ENCODE peak calls at places on chromosomes 1 and 21, in five cellular contexts. E is fibroblast of lung, L is neural progenitor cell, Q is esophagus squamous epithelium, N is sigmoid colon. K is an unnamed sample. For H3K27me3, the result is how much of the 10 kb centered on the place peaks cover.

GRCh38 chr1:100607628-100608240 is 69.8 kb downstream of the GPR88 start:
- DNase-seq in N (no peak), Q (no peak), E (no peak), L (no peak), K (no peak)

GRCh38 chr1:64038965-64039926 is 164.2 kb upstream of the UBE2U start:
- DNase-seq in N (peak), L (peak), E (peak), Q (no peak), K (peak)

GRCh38 chr1:175520186-175520585 is 223.2 kb downstream of the TNR start:
- DNase-seq in L (no peak), E (no peak), Q (no peak), N (no peak), K (no peak)

GRCh38 chr21:45377325-45377709 is 27.6 kb upstream of the COL18A1 start:
- DNase-seq in L (no peak), E (no peak), Q (no peak), N (no peak), K (no peak)

GRCh38 chr1:168206111-168206510 is 19.7 kb upstream of the SFT2D2 start:
- DNase-seq in N (no peak), L (no peak), E (no peak), Q (no peak), K (no peak)

GRCh38 chr21:37489553-37489952 is 123.0 kb downstream of the DYRK1A start:
- DNase-seq in Q (no peak), E (no peak), L (no peak), N (no peak), K (no peak)

GRCh38 chr1:54791880-54792522 is 9.1 kb downstream of the TTC22 start:
- DNase-seq in N (no peak), Q (no peak), L (peak), E (peak), K (no peak)

GRCh38 chr1:232142403-232143314 is 487.3 kb downstream of the SIPA1L2 start:
- DNase-seq in Q (no peak), E (peak), L (no peak), N (peak), K (peak)

GRCh38 chr1:19003371-19004290 is 47.2 kb upstream of the IFFO2 start:
- DNase-seq in E (peak), Q (no peak), L (no peak), N (no peak), K (peak)

GRCh38 chr21:35226960-35227741 is 178.0 kb upstream of the RUNX1 start:
- DNase-seq in E (no peak), Q (no peak), L (no peak), N (no peak), K (no peak)

GRCh38 chr1:236603896-236604217 is 459 bp downstream of the HEATR1 start:
- DNase-seq in N (no peak), L (no peak), Q (no peak), E (peak), K (no peak)

GRCh38 chr1:180283098-180283497 is 53.0 kb downstream of the LHX4 start:
- DNase-seq in Q (no peak), N (no peak), E (no peak), L (no peak), K (no peak)

GRCh38 chr21:36949171-36950141 is 17.0 kb downstream of the HLCS start:
- DNase-seq in E (no peak), N (no peak), L (no peak), Q (no peak), K (no peak)

GRCh38 chr1:53121319-53122172 is 20.9 kb downstream of the SLC1A7 start:
- DNase-seq in N (peak), E (peak), L (peak), Q (no peak), K (no peak)

GRCh38 chr21:44687671-44688070 is 5.7 kb upstream of the KRTAP12-1 start:
- DNase-seq in Q (no peak), L (no peak), E (no peak), N (no peak), K (no peak)

GRCh38 chr1:190353538-190354101 is 124.0 kb downstream of the BRINP3 start:
- DNase-seq in L (no peak), N (no peak), E (peak), Q (no peak), K (no peak)

DNA sequence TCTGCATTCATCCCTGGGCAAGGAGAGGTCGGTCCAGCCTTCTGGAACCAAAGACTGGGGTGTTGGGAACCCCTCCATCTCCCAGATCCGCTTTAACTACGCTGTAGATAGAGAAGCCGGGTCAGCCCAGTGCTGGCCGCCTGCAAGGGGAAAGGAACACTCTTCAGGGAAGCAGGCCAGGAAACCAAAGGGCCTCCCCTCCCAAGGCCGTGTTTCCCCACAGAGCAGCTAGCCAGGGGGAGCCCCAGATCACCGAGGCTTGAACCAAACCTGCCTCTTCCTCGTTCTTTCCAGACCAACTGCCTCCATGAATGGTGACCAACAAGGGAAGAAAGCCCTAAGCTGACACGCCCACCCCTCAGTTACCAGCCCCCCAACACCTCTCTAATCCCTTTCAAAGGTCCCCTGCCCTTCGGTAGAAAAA is 1.2 kb upstream of the CHD5 start:
- DNase-seq in L (peak), N (no peak), Q (no peak), E (no peak), K (no peak)
- TF ChIP-seq CTCF in L (no peak), N (no peak), Q (no peak), E (no peak), K (peak)

GRCh38 chr1:201374376-201374775 is 3.1 kb downstream of the TNNT2 start:
- DNase-seq in Q (no peak), L (peak), E (no peak), N (no peak), K (no peak)
- H3K27me3 ChIP-seq in Q (under half), L (under half), E (under half), N (under half), K (half or more)

GRCh38 chr1:5993553-5994510 is 1.6 kb upstream of the NPHP4 start:
- DNase-seq in N (no peak), L (no peak), Q (no peak), E (no peak), K (no peak)

GRCh38 chr1:5995871-5996630 is 3.8 kb upstream of the NPHP4 start:
- DNase-seq in N (no peak), E (no peak), L (no peak), Q (no peak), K (no peak)

GRCh38 chr1:5996641-5997270 is 4.5 kb upstream of the NPHP4 start:
- DNase-seq in E (no peak), L (no peak), Q (no peak), N (no peak), K (no peak)

GRCh38 chr1:5992814-5993552 is 758 bp upstream of the NPHP4 start:
- DNase-seq in Q (no peak), E (no peak), N (no peak), L (peak), K (no peak)

GRCh38 chr1:5994713-5995621 is 2.7 kb upstream of the NPHP4 start:
- DNase-seq in Q (no peak), E (no peak), N (no peak), L (no peak), K (no peak)
- H3K27ac ChIP-seq in Q (no peak), E (no peak), N (no peak), L (no peak), K (no peak)

GRCh38 chr1:171427852-171428471 is 57.4 kb upstream of the PRRC2C start:
- DNase-seq in N (no peak), E (no peak), L (no peak), Q (no peak), K (no peak)

GRCh38 chr1:171429137-171429536 is 56.2 kb upstream of the PRRC2C start:
- DNase-seq in Q (no peak), L (peak), E (no peak), N (no peak), K (no peak)

GRCh38 chr1:171424494-171424893 is 60.8 kb upstream of the PRRC2C start:
- DNase-seq in N (no peak), L (no peak), E (no peak), Q (no peak), K (no peak)

GRCh38 chr1:171422489-171422888 is 62.8 kb upstream of the PRRC2C start:
- DNase-seq in Q (no peak), N (no peak), L (no peak), E (peak), K (peak)

DNA sequence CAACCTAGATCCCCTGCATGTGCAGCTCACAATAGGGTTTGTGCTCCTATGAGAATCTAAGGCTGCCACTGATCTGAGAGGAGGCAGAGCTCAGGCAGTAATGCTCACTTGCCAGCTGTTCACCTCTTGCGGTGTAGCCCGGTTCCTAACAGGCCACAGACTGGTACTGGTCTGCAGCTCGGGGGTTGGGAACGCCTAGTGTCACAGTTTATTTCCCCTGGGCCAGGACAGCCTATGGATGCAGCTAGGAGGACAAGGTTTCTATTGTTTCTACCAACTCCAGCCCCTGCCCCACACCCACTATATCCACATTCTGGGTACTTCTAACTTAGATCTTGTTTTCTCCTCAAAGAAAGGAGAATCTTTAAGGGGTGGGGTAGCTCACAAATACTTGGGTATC is 58.7 kb upstream of the PRRC2C start:
- DNase-seq in Q (no peak), E (no peak), L (no peak), N (no peak), K (no peak)
- TF ChIP-seq CTCF in Q (no peak), E (no peak), L (no peak), N (no peak), K (no peak)

DNA sequence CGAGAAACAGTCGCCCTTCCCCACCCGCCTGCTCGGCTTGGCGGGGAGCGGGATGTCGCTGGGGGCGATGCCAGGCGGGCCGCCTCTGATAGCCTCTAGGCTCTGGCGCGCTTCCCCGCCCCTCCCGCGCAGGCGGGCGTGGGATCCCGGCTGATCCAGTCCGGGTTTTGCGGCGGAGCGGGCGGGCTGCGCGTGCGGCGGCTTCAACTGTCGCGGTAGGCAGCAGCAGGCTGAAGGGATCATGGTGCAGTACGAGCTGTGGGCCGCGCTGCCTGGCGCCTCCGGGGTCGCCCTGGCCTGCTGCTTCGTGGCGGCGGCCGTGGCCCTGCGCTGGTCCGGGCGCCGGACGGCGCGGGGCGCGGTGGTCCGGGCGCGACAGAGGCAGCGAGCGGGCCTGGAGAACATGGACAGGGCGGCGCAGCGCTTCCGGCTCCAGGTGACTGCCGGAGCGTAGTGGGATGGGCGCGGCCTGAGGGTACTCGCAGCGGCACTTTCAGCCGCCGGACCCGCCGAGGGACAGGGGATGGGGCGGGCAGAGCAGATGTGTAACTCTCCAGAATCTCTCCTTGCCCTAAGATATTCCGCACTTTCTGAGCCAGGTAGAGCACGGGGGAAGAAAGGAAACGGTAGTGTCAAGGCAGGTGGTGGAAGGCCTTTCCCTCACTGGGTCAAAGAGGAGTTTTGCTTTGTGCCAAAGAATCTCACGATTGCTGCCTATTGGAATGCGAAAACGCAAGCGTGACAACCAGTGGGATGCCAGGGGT is at the start of gene FAAH:
- DNase-seq in L (peak), E (peak), Q (no peak), N (peak), K (no peak)
- H3K27me3 ChIP-seq in L (under half), E (under half), Q (under half), N (under half), K (half or more)

GRCh38 chr1:161705537-161705936 is 1.5 kb upstream of the FCRLA start:
- DNase-seq in Q (no peak), L (no peak), N (no peak), E (no peak), K (no peak)

GRCh38 chr1:161709373-161709772 is 2.3 kb downstream of the FCRLA start:
- DNase-seq in Q (no peak), N (no peak), L (no peak), E (no peak), K (no peak)

GRCh38 chr1:161706483-161707347 is at the start of gene FCRLA:
- DNase-seq in N (no peak), L (no peak), Q (no peak), E (peak), K (peak)

GRCh38 chr1:161707503-161707902 is 474 bp downstream of the FCRLA start:
- DNase-seq in N (no peak), E (no peak), L (no peak), Q (no peak), K (no peak)

GRCh38 chr1:161706116-161706482 is 930 bp upstream of the FCRLA start:
- DNase-seq in E (no peak), L (no peak), N (no peak), Q (no peak), K (no peak)
- H3K27ac ChIP-seq in E (peak), L (no peak), N (no peak), Q (no peak), K (peak)

DNA sequence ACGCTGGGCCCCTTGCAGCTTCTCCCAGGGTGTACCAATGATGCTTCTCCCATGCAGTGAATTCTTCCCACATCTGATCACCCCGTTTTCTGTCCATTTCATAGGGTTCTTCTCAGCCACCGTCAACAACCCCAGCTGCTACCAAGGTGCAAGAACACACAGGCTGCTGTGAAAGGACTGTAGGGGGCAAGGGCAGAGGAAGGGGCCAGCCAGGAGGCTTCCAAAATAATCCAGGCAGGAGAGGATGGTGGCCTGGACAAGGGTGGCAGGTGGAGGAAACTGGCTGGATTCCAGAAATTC is 113.3 kb upstream of the WNT4 start:
- DNase-seq in L (no peak), Q (no peak), E (no peak), N (no peak), K (no peak)
- TF ChIP-seq CTCF in L (no peak), Q (no peak), E (no peak), N (no peak), K (no peak)

DNA sequence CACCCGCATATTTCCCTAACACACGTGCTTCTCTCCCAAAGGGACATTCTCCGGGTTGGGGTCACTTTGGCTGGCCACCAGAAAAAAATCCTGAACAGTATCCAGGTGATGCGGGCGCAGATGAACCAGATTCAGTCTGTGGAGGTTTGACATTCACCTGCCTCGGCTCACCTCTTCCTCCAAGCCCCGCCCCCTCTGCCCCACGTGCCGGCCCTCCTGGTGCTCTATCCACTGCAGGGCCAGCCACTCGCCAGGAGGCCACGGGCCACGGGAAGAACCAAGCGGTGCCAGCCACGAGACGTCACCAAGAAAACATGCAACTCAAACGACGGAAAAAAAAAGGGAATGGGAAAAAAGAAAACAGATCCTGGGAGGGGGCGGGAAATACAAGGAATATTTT is 59.2 kb downstream of the LACTBL1 start:
- DNase-seq in L (no peak), Q (no peak), E (no peak), N (no peak), K (no peak)
- H3K27me3 ChIP-seq in L (under half), Q (under half), E (under half), N (under half), K (under half)

K was measured in AG04450.